ENCODE peak calls at places on chromosomes 3 and 15, in nine cellular contexts. S is fibroblast of gingiva; A is aorta; Y is H54; O is cardiac muscle cell; J is effector CD4-positive, alpha-beta T cell; F is adipocyte; G is stimulated activated CD4-positive, alpha-beta T cell treated with anti-CD3 and anti-CD28 coated beads, TNF-alpha, amount 100 ng/mL, for 24 hours; R is AG08396. X is an unnamed sample.

GRCh38 chr15:101150723-101151040 is 101.2 kb downstream of the CHSY1 start:
- DNase-seq in A (no peak), G (no peak), R (no peak), O (no peak), J (no peak), F (no peak), Y (no peak), S (no peak), X (no peak)

GRCh38 chr15:63191895-63192603 is 2.6 kb downstream of the RAB8B start:
- DNase-seq in J (peak), S (no peak), R (no peak), A (no peak), Y (no peak), G (no peak), O (peak), F (no peak), X (no peak)

GRCh38 chr3:173733029-173733652 is 335.6 kb downstream of the NLGN1 start:
- DNase-seq in O (peak), J (no peak), R (peak), S (peak), A (no peak), F (peak), G (no peak), Y (no peak), X (no peak)

GRCh38 chr3:2870714-2871353 is 239.3 kb downstream of the IL5RA start:
- DNase-seq in G (no peak), F (no peak), R (no peak), O (no peak), A (no peak), Y (no peak), S (no peak), J (no peak), X (no peak)

GRCh38 chr3:32177702-32178198 is 60.7 kb upstream of the CMTM8 start:
- DNase-seq in O (peak), J (peak), A (no peak), Y (peak), S (peak), R (peak), G (peak), F (peak), X (peak)

GRCh38 chr3:15948403-15948802 is 150.6 kb upstream of the ANKRD28 start:
- DNase-seq in Y (no peak), A (no peak), S (peak), J (no peak), G (no peak), F (peak), R (no peak), O (no peak), X (no peak)

GRCh38 chr3:115512565-115513410 is 110.5 kb upstream of the GAP43 start:
- DNase-seq in R (peak), J (no peak), O (peak), G (no peak), F (peak), Y (no peak), A (peak), S (peak), X (no peak)

GRCh38 chr3:27737091-27737490 is 15.0 kb upstream of the EOMES start:
- DNase-seq in A (no peak), F (no peak), R (no peak), J (no peak), G (no peak), O (no peak), Y (no peak), S (no peak), X (no peak)

GRCh38 chr3:21216598-21216997 is 534.4 kb downstream of the ZNF385D start:
- DNase-seq in A (no peak), J (no peak), Y (no peak), R (peak), S (no peak), O (peak), G (no peak), F (peak), X (no peak)

GRCh38 chr3:150223090-150223489 is 185.0 kb upstream of the TSC22D2 start:
- DNase-seq in G (no peak), F (no peak), R (no peak), S (no peak), A (no peak), J (no peak), Y (no peak), O (no peak), X (no peak)

GRCh38 chr3:138438896-138439295 is 4.5 kb downstream of the ESYT3 start:
- DNase-seq in S (no peak), Y (no peak), O (no peak), A (no peak), G (no peak), J (no peak), F (no peak), R (no peak), X (no peak)

GRCh38 chr15:100030586-100031249 is 297.5 kb upstream of the LYSMD4 start:
- DNase-seq in G (no peak), S (no peak), A (no peak), F (no peak), R (no peak), Y (no peak), J (no peak), O (peak), X (no peak)

GRCh38 chr3:94614192-94614591 is 551.3 kb downstream of the NSUN3 start:
- DNase-seq in S (no peak), A (no peak), O (no peak), F (no peak), Y (no peak), J (no peak), G (no peak), R (no peak), X (no peak)

GRCh38 chr15:25849431-25849921 is 13.7 kb downstream of the ATP10A start:
- DNase-seq in A (no peak), R (peak), J (no peak), F (peak), O (peak), Y (no peak), G (no peak), S (peak), X (no peak)

GRCh38 chr3:127226451-127226850 is 33.5 kb downstream of the PRR23E start:
- DNase-seq in A (no peak), R (no peak), J (no peak), F (no peak), S (no peak), Y (no peak), G (no peak), O (peak), X (no peak)

GRCh38 chr15:64894395-64895056 is 17.2 kb upstream of the ANKDD1A start:
- DNase-seq in S (no peak), G (peak), O (no peak), R (no peak), F (no peak), A (peak), J (peak), Y (no peak), X (peak)

GRCh38 chr3:44999782-45000181 is 23.7 kb downstream of the EXOSC7 start:
- DNase-seq in F (no peak), G (no peak), A (no peak), J (no peak), O (no peak), R (no peak), S (no peak), Y (no peak), X (no peak)

GRCh38 chr3:7562892-7563291 is 702.0 kb downstream of the GRM7 start:
- DNase-seq in G (no peak), O (no peak), Y (no peak), F (no peak), A (no peak), J (no peak), R (no peak), S (no peak), X (no peak)

GRCh38 chr15:71259866-71260265 is 144.6 kb downstream of the THSD4 start:
- DNase-seq in F (no peak), O (no peak), R (no peak), G (no peak), A (no peak), S (no peak), Y (no peak), J (no peak), X (no peak)

X was measured in activated T-helper 9 cell treated with anti-CD3 and anti-CD28 coated beads, Interleukin-2, amount 50 U/mL, for 16 hours.